ENCODE peak calls at places on chromosomes 2 and 18, in ten cellular contexts. One of them, this sample, is unnamed.
A peak's percentile ranks its signal among the peaks of the same experiment; 100 is the strongest.

GRCh38 chr2:47065343-47065742 is 89.8 kb downstream of the STPG4 start:
- DNase-seq in CD8-positive, alpha-beta T cell: no peak
- DNase-seq in iPS DF 6.9: no peak
- DNase-seq in uterus: no peak
- DNase-seq in colonic mucosa: no peak
- DNase-seq in heart left ventricle: no peak
- DNase-seq in right cardiac atrium: no peak
- DNase-seq in transverse colon: no peak
- DNase-seq in CD4-positive, CD25-positive, alpha-beta regulatory T cell: no peak
- DNase-seq in HCT116: no peak
- DNase-seq in this sample: no peak

GRCh38 chr2:170822292-170822884 is 5.7 kb downstream of the GAD1 start:
- DNase-seq in right cardiac atrium: peak; percentile 61
- DNase-seq in HCT116: no peak
- DNase-seq in uterus: no peak
- DNase-seq in colonic mucosa: no peak
- DNase-seq in transverse colon: no peak
- DNase-seq in CD4-positive, CD25-positive, alpha-beta regulatory T cell: peak; percentile 38
- DNase-seq in heart left ventricle: no peak
- DNase-seq in iPS DF 6.9: no peak
- DNase-seq in CD8-positive, alpha-beta T cell: no peak
- DNase-seq in this sample: no peak

GRCh38 chr2:113132622-113133021 is 5.2 kb downstream of the IL1RN start:
- DNase-seq in CD8-positive, alpha-beta T cell: no peak
- DNase-seq in colonic mucosa: no peak
- DNase-seq in transverse colon: no peak
- DNase-seq in heart left ventricle: no peak
- DNase-seq in right cardiac atrium: no peak
- DNase-seq in HCT116: no peak
- DNase-seq in uterus: no peak
- DNase-seq in CD4-positive, CD25-positive, alpha-beta regulatory T cell: no peak
- DNase-seq in iPS DF 6.9: no peak
- DNase-seq in this sample: no peak

GRCh38 chr2:187324631-187325030 is 123.4 kb downstream of the CALCRL start:
- DNase-seq in colonic mucosa: no peak
- DNase-seq in iPS DF 6.9: no peak
- DNase-seq in HCT116: no peak
- DNase-seq in right cardiac atrium: no peak
- DNase-seq in uterus: no peak
- DNase-seq in transverse colon: no peak
- DNase-seq in CD8-positive, alpha-beta T cell: no peak
- DNase-seq in heart left ventricle: no peak
- DNase-seq in CD4-positive, CD25-positive, alpha-beta regulatory T cell: no peak
- DNase-seq in this sample: no peak

GRCh38 chr18:45805551-45805950 is 19.9 kb upstream of the SIGLEC15 start:
- DNase-seq in HCT116: no peak
- DNase-seq in transverse colon: no peak
- DNase-seq in right cardiac atrium: no peak
- DNase-seq in CD8-positive, alpha-beta T cell: no peak
- DNase-seq in uterus: no peak
- DNase-seq in CD4-positive, CD25-positive, alpha-beta regulatory T cell: no peak
- DNase-seq in heart left ventricle: no peak
- DNase-seq in colonic mucosa: no peak
- DNase-seq in iPS DF 6.9: no peak
- DNase-seq in this sample: no peak

GRCh38 chr18:49170925-49171509 is 220.3 kb upstream of the SMAD7 start:
- DNase-seq in colonic mucosa: no peak
- DNase-seq in transverse colon: no peak
- DNase-seq in iPS DF 6.9: no peak
- DNase-seq in right cardiac atrium: peak; percentile 65
- DNase-seq in HCT116: no peak
- DNase-seq in CD4-positive, CD25-positive, alpha-beta regulatory T cell: no peak
- DNase-seq in heart left ventricle: no peak
- DNase-seq in uterus: no peak
- DNase-seq in CD8-positive, alpha-beta T cell: no peak
- DNase-seq in this sample: no peak

GRCh38 chr2:12769492-12770105 is 52.9 kb downstream of the TRIB2 start:
- DNase-seq in iPS DF 6.9: no peak
- DNase-seq in right cardiac atrium: peak; percentile 90
- DNase-seq in colonic mucosa: no peak
- DNase-seq in CD4-positive, CD25-positive, alpha-beta regulatory T cell: no peak
- DNase-seq in uterus: peak; percentile 43
- DNase-seq in heart left ventricle: peak; percentile 70
- DNase-seq in CD8-positive, alpha-beta T cell: no peak
- DNase-seq in transverse colon: no peak
- DNase-seq in HCT116: no peak
- DNase-seq in this sample: no peak

GRCh38 chr2:48551548-48551947 is 21.6 kb downstream of the STON1 start:
- DNase-seq in HCT116: no peak
- DNase-seq in CD4-positive, CD25-positive, alpha-beta regulatory T cell: no peak
- DNase-seq in right cardiac atrium: no peak
- DNase-seq in uterus: peak; percentile 30
- DNase-seq in transverse colon: no peak
- DNase-seq in CD8-positive, alpha-beta T cell: no peak
- DNase-seq in colonic mucosa: no peak
- DNase-seq in heart left ventricle: no peak
- DNase-seq in iPS DF 6.9: no peak
- DNase-seq in this sample: no peak

GRCh38 chr2:58497189-58497588 is 256.1 kb upstream of the FANCL start:
- DNase-seq in transverse colon: no peak
- DNase-seq in uterus: no peak
- DNase-seq in CD8-positive, alpha-beta T cell: no peak
- DNase-seq in HCT116: no peak
- DNase-seq in CD4-positive, CD25-positive, alpha-beta regulatory T cell: no peak
- DNase-seq in right cardiac atrium: no peak
- DNase-seq in colonic mucosa: no peak
- DNase-seq in heart left ventricle: no peak
- DNase-seq in iPS DF 6.9: peak; percentile 75
- DNase-seq in this sample: no peak

GRCh38 chr18:65091737-65092329 is 659.0 kb upstream of the CDH7 start:
- DNase-seq in heart left ventricle: no peak
- DNase-seq in iPS DF 6.9: peak; percentile 27
- DNase-seq in HCT116: no peak
- DNase-seq in transverse colon: no peak
- DNase-seq in colonic mucosa: peak; percentile 19
- DNase-seq in CD8-positive, alpha-beta T cell: no peak
- DNase-seq in CD4-positive, CD25-positive, alpha-beta regulatory T cell: no peak
- DNase-seq in uterus: no peak
- DNase-seq in right cardiac atrium: no peak
- DNase-seq in this sample: no peak

GRCh38 chr18:22026362-22026761 is 143.0 kb upstream of the GATA6 start:
- DNase-seq in CD8-positive, alpha-beta T cell: no peak
- DNase-seq in right cardiac atrium: peak; percentile 58
- DNase-seq in HCT116: no peak
- DNase-seq in heart left ventricle: no peak
- DNase-seq in uterus: no peak
- DNase-seq in colonic mucosa: no peak
- DNase-seq in CD4-positive, CD25-positive, alpha-beta regulatory T cell: no peak
- DNase-seq in iPS DF 6.9: no peak
- DNase-seq in transverse colon: no peak
- DNase-seq in this sample: peak; percentile 92

GRCh38 chr18:63161032-63161727 is 158.4 kb downstream of the BCL2 start:
- DNase-seq in right cardiac atrium: no peak
- DNase-seq in CD4-positive, CD25-positive, alpha-beta regulatory T cell: peak; percentile 90
- DNase-seq in HCT116: no peak
- DNase-seq in transverse colon: no peak
- DNase-seq in heart left ventricle: no peak
- DNase-seq in uterus: no peak
- DNase-seq in colonic mucosa: no peak
- DNase-seq in CD8-positive, alpha-beta T cell: no peak
- DNase-seq in iPS DF 6.9: no peak
- DNase-seq in this sample: no peak

GRCh38 chr2:160477032-160477431 is 16.6 kb downstream of the RBMS1 start:
- DNase-seq in CD8-positive, alpha-beta T cell: no peak
- DNase-seq in iPS DF 6.9: no peak
- DNase-seq in HCT116: no peak
- DNase-seq in CD4-positive, CD25-positive, alpha-beta regulatory T cell: no peak
- DNase-seq in transverse colon: no peak
- DNase-seq in heart left ventricle: no peak
- DNase-seq in colonic mucosa: no peak
- DNase-seq in right cardiac atrium: no peak
- DNase-seq in uterus: no peak
- DNase-seq in this sample: no peak
- H3K9me3 ChIP-seq in CD8-positive, alpha-beta T cell: no peaks in the 10 kb centered on the region
- H3K9me3 ChIP-seq in iPS DF 6.9: no peaks in the 10 kb centered on the region
- H3K9me3 ChIP-seq in HCT116: no peaks in the 10 kb centered on the region
- H3K9me3 ChIP-seq in CD4-positive, CD25-positive, alpha-beta regulatory T cell: no peaks in the 10 kb centered on the region
- H3K9me3 ChIP-seq in transverse colon: no peaks in the 10 kb centered on the region
- H3K9me3 ChIP-seq in heart left ventricle: no peaks in the 10 kb centered on the region
- H3K9me3 ChIP-seq in colonic mucosa: no peaks in the 10 kb centered on the region
- H3K9me3 ChIP-seq in right cardiac atrium: no peaks in the 10 kb centered on the region
- H3K9me3 ChIP-seq in uterus: no peaks in the 10 kb centered on the region
- H3K9me3 ChIP-seq in this sample: no peaks in the 10 kb centered on the region

DNA sequence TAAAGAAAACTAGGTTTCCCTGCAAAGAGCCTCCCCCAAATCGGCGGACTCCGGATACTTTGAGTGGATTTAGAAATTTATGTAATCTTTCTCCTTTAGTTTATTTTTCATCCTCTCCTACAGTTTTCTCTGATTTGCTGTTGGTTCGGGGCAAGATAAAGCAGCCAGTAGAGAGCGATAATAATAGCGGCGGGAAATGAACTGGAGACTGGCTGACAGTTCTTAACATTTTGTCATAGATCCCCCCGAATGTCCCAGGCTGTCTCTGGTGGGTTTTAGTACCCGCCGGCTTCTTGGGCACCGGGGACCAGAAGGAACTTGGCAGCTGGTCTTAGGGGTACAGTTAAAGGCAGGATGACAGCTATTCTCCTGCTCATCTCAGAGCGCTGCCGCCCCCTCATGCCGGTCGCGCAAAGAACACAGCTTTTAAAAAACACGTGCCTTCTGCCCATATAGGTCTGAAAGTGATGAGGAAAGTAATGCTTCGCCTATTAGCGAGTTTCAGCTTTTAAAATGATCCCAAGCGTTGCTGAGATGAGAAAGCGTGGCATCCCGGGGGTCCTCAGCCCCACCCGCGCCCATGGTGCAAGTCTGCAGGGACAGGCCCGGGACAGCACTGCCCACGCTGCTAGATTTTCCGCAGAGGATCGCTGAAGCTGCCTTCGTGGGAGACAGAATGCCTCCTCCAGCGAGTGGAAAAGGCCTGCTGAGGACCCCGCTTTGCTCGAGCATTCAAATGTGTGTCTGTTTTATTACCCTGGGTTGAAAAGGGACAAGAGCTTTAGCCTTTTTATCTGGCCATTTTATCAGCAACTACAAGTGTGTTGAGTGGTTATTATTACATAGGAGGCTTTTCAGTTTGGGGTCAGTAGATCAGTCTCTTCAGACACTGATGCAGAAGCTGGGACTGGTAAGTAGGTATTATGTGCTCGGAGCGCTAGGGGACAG is 3.8 kb downstream of the ONECUT2 start:
- DNase-seq in CD4-positive, CD25-positive, alpha-beta regulatory T cell: no peak
- DNase-seq in uterus: no peak
- DNase-seq in CD8-positive, alpha-beta T cell: no peak
- DNase-seq in colonic mucosa: no peak
- DNase-seq in heart left ventricle: no peak
- DNase-seq in right cardiac atrium: no peak
- DNase-seq in HCT116: no peak
- DNase-seq in iPS DF 6.9: no peak
- DNase-seq in transverse colon: no peak
- DNase-seq in this sample: no peak
- H3K27me3 ChIP-seq in CD4-positive, CD25-positive, alpha-beta regulatory T cell: peaks cover 31% of the 10 kb centered on the region
- H3K27me3 ChIP-seq in uterus: peaks cover 25% of the 10 kb centered on the region
- H3K27me3 ChIP-seq in CD8-positive, alpha-beta T cell: peaks cover 36% of the 10 kb centered on the region
- H3K27me3 ChIP-seq in colonic mucosa: peaks cover 82% of the 10 kb centered on the region
- H3K27me3 ChIP-seq in heart left ventricle: peaks cover 92% of the 10 kb centered on the region
- H3K27me3 ChIP-seq in right cardiac atrium: peaks cover 8% of the 10 kb centered on the region
- H3K27me3 ChIP-seq in HCT116: peaks cover 7% of the 10 kb centered on the region
- H3K27me3 ChIP-seq in iPS DF 6.9: peaks cover 84% of the 10 kb centered on the region
- H3K27me3 ChIP-seq in transverse colon: peaks cover 94% of the 10 kb centered on the region
- H3K27me3 ChIP-seq in this sample: no peaks in the 10 kb centered on the region

GRCh38 chr2:202261531-202261930 is 4.0 kb upstream of the NOP58 start:
- DNase-seq in right cardiac atrium: no peak
- DNase-seq in heart left ventricle: no peak
- DNase-seq in uterus: no peak
- DNase-seq in colonic mucosa: no peak
- DNase-seq in iPS DF 6.9: no peak
- DNase-seq in transverse colon: no peak
- DNase-seq in HCT116: no peak
- DNase-seq in CD4-positive, CD25-positive, alpha-beta regulatory T cell: no peak
- DNase-seq in CD8-positive, alpha-beta T cell: no peak
- DNase-seq in this sample: no peak
- H3K4me3 ChIP-seq in right cardiac atrium: no peak overlapping the region
- H3K4me3 ChIP-seq in heart left ventricle: no peak overlapping the region
- H3K4me3 ChIP-seq in uterus: no peak overlapping the region
- H3K4me3 ChIP-seq in colonic mucosa: no peak overlapping the region
- H3K4me3 ChIP-seq in iPS DF 6.9: no peak overlapping the region
- H3K4me3 ChIP-seq in transverse colon: no peak overlapping the region
- H3K4me3 ChIP-seq in HCT116: no peak overlapping the region
- H3K4me3 ChIP-seq in CD4-positive, CD25-positive, alpha-beta regulatory T cell: no peak overlapping the region
- H3K4me3 ChIP-seq in CD8-positive, alpha-beta T cell: no peak overlapping the region
- H3K4me3 ChIP-seq in this sample: no peak overlapping the region

GRCh38 chr2:100126172-100126571 is 16.2 kb downstream of the AFF3 start:
- DNase-seq in right cardiac atrium: peak; percentile 61
- DNase-seq in iPS DF 6.9: no peak
- DNase-seq in heart left ventricle: peak; percentile 36
- DNase-seq in colonic mucosa: no peak
- DNase-seq in CD4-positive, CD25-positive, alpha-beta regulatory T cell: no peak
- DNase-seq in HCT116: no peak
- DNase-seq in uterus: no peak
- DNase-seq in CD8-positive, alpha-beta T cell: no peak
- DNase-seq in transverse colon: no peak
- DNase-seq in this sample: no peak

GRCh38 chr2:100125641-100126040 is 16.7 kb downstream of the AFF3 start:
- DNase-seq in CD4-positive, CD25-positive, alpha-beta regulatory T cell: no peak
- DNase-seq in transverse colon: no peak
- DNase-seq in CD8-positive, alpha-beta T cell: no peak
- DNase-seq in HCT116: no peak
- DNase-seq in uterus: no peak
- DNase-seq in iPS DF 6.9: no peak
- DNase-seq in colonic mucosa: no peak
- DNase-seq in heart left ventricle: no peak
- DNase-seq in right cardiac atrium: no peak
- DNase-seq in this sample: no peak

GRCh38 chr2:100126897-100127401 is 15.4 kb downstream of the AFF3 start:
- DNase-seq in right cardiac atrium: no peak
- DNase-seq in iPS DF 6.9: no peak
- DNase-seq in colonic mucosa: no peak
- DNase-seq in heart left ventricle: no peak
- DNase-seq in HCT116: no peak
- DNase-seq in CD8-positive, alpha-beta T cell: no peak
- DNase-seq in CD4-positive, CD25-positive, alpha-beta regulatory T cell: no peak
- DNase-seq in transverse colon: no peak
- DNase-seq in uterus: no peak
- DNase-seq in this sample: no peak

GRCh38 chr2:100121124-100121718 is 21.2 kb downstream of the AFF3 start:
- DNase-seq in right cardiac atrium: no peak
- DNase-seq in CD8-positive, alpha-beta T cell: no peak
- DNase-seq in CD4-positive, CD25-positive, alpha-beta regulatory T cell: no peak
- DNase-seq in HCT116: no peak
- DNase-seq in iPS DF 6.9: no peak
- DNase-seq in heart left ventricle: no peak
- DNase-seq in colonic mucosa: no peak
- DNase-seq in uterus: no peak
- DNase-seq in transverse colon: no peak
- DNase-seq in this sample: no peak

DNA sequence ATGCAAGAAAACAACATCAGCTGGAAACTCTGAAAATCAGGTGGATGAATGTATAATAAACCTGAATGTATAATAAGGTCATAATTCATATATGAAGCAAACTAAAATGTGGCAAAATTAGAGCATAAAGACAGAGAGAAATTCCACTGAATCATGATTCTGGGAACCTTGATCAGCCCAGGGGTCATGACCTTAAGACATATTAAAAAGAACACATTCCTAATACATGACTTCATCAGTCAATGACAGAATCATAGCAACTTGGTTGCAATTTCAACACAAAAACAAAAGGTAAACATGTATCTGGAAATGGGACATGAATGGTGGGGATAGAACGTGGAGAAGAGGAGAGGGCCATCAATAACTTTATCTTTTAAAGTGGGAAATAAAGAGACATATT is 17.6 kb downstream of the AFF3 start:
- DNase-seq in heart left ventricle: no peak
- DNase-seq in CD4-positive, CD25-positive, alpha-beta regulatory T cell: no peak
- DNase-seq in transverse colon: no peak
- DNase-seq in HCT116: no peak
- DNase-seq in right cardiac atrium: no peak
- DNase-seq in CD8-positive, alpha-beta T cell: no peak
- DNase-seq in iPS DF 6.9: no peak
- DNase-seq in colonic mucosa: no peak
- DNase-seq in uterus: no peak
- DNase-seq in this sample: no peak
- H3K9me3 ChIP-seq in heart left ventricle: no peaks in the 10 kb centered on the region
- H3K9me3 ChIP-seq in CD4-positive, CD25-positive, alpha-beta regulatory T cell: no peaks in the 10 kb centered on the region
- H3K9me3 ChIP-seq in transverse colon: no peaks in the 10 kb centered on the region
- H3K9me3 ChIP-seq in HCT116: no peaks in the 10 kb centered on the region
- H3K9me3 ChIP-seq in right cardiac atrium: no peaks in the 10 kb centered on the region
- H3K9me3 ChIP-seq in CD8-positive, alpha-beta T cell: no peaks in the 10 kb centered on the region
- H3K9me3 ChIP-seq in iPS DF 6.9: no peaks in the 10 kb centered on the region
- H3K9me3 ChIP-seq in colonic mucosa: no peaks in the 10 kb centered on the region
- H3K9me3 ChIP-seq in uterus: no peaks in the 10 kb centered on the region
- H3K9me3 ChIP-seq in this sample: no peaks in the 10 kb centered on the region